ENCODE peak calls at places on chromosomes 13 and 19, in four cellular contexts. One of them, this sample, is unnamed.

GRCh38 chr19:17848598-17849292 is 963 bp upstream of the JAK3 start:
- DNase-seq in colonic mucosa: no peak
- DNase-seq in LHCN-M2: no peak
- DNase-seq in NCI-H1092 treated with DMSO at 0.1 percent for 48 hours: no peak
- DNase-seq in this sample: no peak

GRCh38 chr19:54411033-54411432 is 4.2 kb upstream of the TTYH1 start:
- DNase-seq in colonic mucosa: no peak
- DNase-seq in NCI-H1092 treated with DMSO at 0.1 percent for 48 hours: no peak
- DNase-seq in LHCN-M2: no peak
- DNase-seq in this sample: no peak

GRCh38 chr13:108915634-108916497 is 286.5 kb downstream of the MYO16 start:
- DNase-seq in LHCN-M2: peak
- DNase-seq in NCI-H1092 treated with DMSO at 0.1 percent for 48 hours: peak
- DNase-seq in colonic mucosa: peak
- DNase-seq in this sample: peak

GRCh38 chr19:16036941-16037340 is 39.4 kb upstream of the TPM4 start:
- DNase-seq in colonic mucosa: no peak
- DNase-seq in NCI-H1092 treated with DMSO at 0.1 percent for 48 hours: no peak
- DNase-seq in LHCN-M2: no peak
- DNase-seq in this sample: no peak

GRCh38 chr13:26971990-26972888 is 199.4 kb downstream of the USP12 start:
- DNase-seq in colonic mucosa: peak
- DNase-seq in LHCN-M2: peak
- DNase-seq in NCI-H1092 treated with DMSO at 0.1 percent for 48 hours: peak
- DNase-seq in this sample: peak

GRCh38 chr13:50901701-50902100 is 7.9 kb upstream of the RNASEH2B start:
- DNase-seq in NCI-H1092 treated with DMSO at 0.1 percent for 48 hours: no peak
- DNase-seq in colonic mucosa: no peak
- DNase-seq in LHCN-M2: no peak
- DNase-seq in this sample: no peak

GRCh38 chr19:50205681-50206138 is 2.3 kb downstream of the MYH14 start:
- DNase-seq in NCI-H1092 treated with DMSO at 0.1 percent for 48 hours: no peak
- DNase-seq in LHCN-M2: no peak
- DNase-seq in colonic mucosa: peak
- DNase-seq in this sample: no peak

GRCh38 chr13:75749407-75749806 is 113.3 kb downstream of the LMO7 start:
- DNase-seq in LHCN-M2: peak
- DNase-seq in colonic mucosa: no peak
- DNase-seq in NCI-H1092 treated with DMSO at 0.1 percent for 48 hours: peak
- DNase-seq in this sample: peak

GRCh38 chr13:31614073-31614472 is 125.3 kb upstream of the RXFP2 start:
- DNase-seq in colonic mucosa: no peak
- DNase-seq in NCI-H1092 treated with DMSO at 0.1 percent for 48 hours: no peak
- DNase-seq in LHCN-M2: no peak
- DNase-seq in this sample: no peak

GRCh38 chr19:6042776-6043726 is 65.1 kb upstream of the RANBP3 start:
- DNase-seq in colonic mucosa: no peak
- DNase-seq in NCI-H1092 treated with DMSO at 0.1 percent for 48 hours: no peak
- DNase-seq in LHCN-M2: no peak
- DNase-seq in this sample: no peak

GRCh38 chr19:39190768-39191167 is 6.0 kb upstream of the NCCRP1 start:
- DNase-seq in NCI-H1092 treated with DMSO at 0.1 percent for 48 hours: no peak
- DNase-seq in LHCN-M2: no peak
- DNase-seq in colonic mucosa: no peak
- DNase-seq in this sample: no peak